ENCODE peak calls at places on chromosomes 11 and 22, in seven cellular contexts. S, O, I, Z, C, B and D are unnamed samples.
A peak's percentile ranks its signal among the peaks of the same experiment; 100 is the strongest.

GRCh38 chr22:19086944-19087343 is 35.3 kb downstream of the DGCR2 start:
- DNase-seq in S (no peak), O (no peak), I (no peak), Z (no peak), C (peak; percentile 8), B (no peak), D (no peak)

GRCh38 chr11:68044898-68045351 is 6.1 kb downstream of the TCIRG1 start:
- DNase-seq in S (no peak), O (no peak), I (no peak), Z (no peak), C (no peak), B (no peak), D (no peak)

GRCh38 chr11:2796508-2797180 is 88.9 kb downstream of the CDKN1C start:
- DNase-seq in S (no peak), O (no peak), I (no peak), Z (no peak), C (no peak), B (no peak), D (no peak)

GRCh38 chr11:61657566-61657965 is 22.6 kb upstream of the DAGLA start:
- DNase-seq in S (no peak), O (no peak), I (no peak), Z (peak; percentile 35), C (no peak), B (peak; percentile 38), D (no peak)

GRCh38 chr22:50672471-50673230 is at the start of gene SHANK3:
- DNase-seq in S (no peak), O (no peak), I (no peak), Z (no peak), C (no peak), B (no peak), D (no peak)

GRCh38 chr11:56905936-56906335 is 82.8 kb upstream of the OR5AK2 start:
- DNase-seq in S (no peak), O (no peak), I (no peak), Z (no peak), C (no peak), B (no peak), D (no peak)

GRCh38 chr11:25515576-25515975 is 816.4 kb upstream of the ANO3 start:
- DNase-seq in S (no peak), O (no peak), I (no peak), Z (no peak), C (no peak), B (no peak), D (no peak)

GRCh38 chr11:12172493-12173013 is 62.2 kb downstream of the MICAL2 start:
- DNase-seq in S (no peak), O (no peak), I (no peak), Z (no peak), C (no peak), B (no peak), D (no peak)

GRCh38 chr11:69542314-69543168 is 61.1 kb downstream of the LINC01488 start:
- DNase-seq in S (no peak), O (no peak), I (no peak), Z (no peak), C (no peak), B (no peak), D (no peak)

GRCh38 chr11:85806876-85807275 is 4.1 kb downstream of the SYTL2 start:
- DNase-seq in S (no peak), O (no peak), I (no peak), Z (no peak), C (no peak), B (no peak), D (no peak)

GRCh38 chr22:45602004-45602733 is 69.5 kb upstream of the ATXN10 start:
- DNase-seq in S (no peak), O (no peak), I (no peak), Z (no peak), C (no peak), B (no peak), D (no peak)

GRCh38 chr11:60169264-60169915 is 13.5 kb downstream of the MS4A6A start:
- DNase-seq in S (no peak), O (peak; percentile 5), I (peak; percentile 39), Z (no peak), C (no peak), B (peak; percentile 93), D (no peak)

GRCh38 chr11:24324211-24324610 is 172.6 kb upstream of the LUZP2 start:
- DNase-seq in S (no peak), O (no peak), I (no peak), Z (no peak), C (peak; percentile 32), B (no peak), D (no peak)

GRCh38 chr22:48664586-48664985 is 1163.1 kb downstream of the BRD1 start:
- DNase-seq in S (no peak), O (no peak), I (no peak), Z (no peak), C (no peak), B (no peak), D (no peak)

GRCh38 chr11:65558002-65558784 is at the start of gene LTBP3:
- DNase-seq in S (no peak), O (no peak), I (peak; percentile 64), Z (peak; percentile 93), C (no peak), B (peak; percentile 66), D (no peak)

GRCh38 chr22:47090591-47091240 is 328.3 kb downstream of the TBC1D22A start:
- DNase-seq in S (peak; percentile 29), O (no peak), I (no peak), Z (no peak), C (no peak), B (no peak), D (no peak)

GRCh38 chr22:24435861-24436351 is 8.5 kb downstream of the ADORA2A start:
- DNase-seq in S (no peak), O (no peak), I (no peak), Z (no peak), C (no peak), B (no peak), D (no peak)

GRCh38 chr22:43343262-43343988 is at the start of gene SCUBE1:
- DNase-seq in S (peak; percentile 12), O (no peak), I (peak; percentile 17), Z (no peak), C (peak; percentile 17), B (no peak), D (peak; percentile 26)